ENCODE peak calls at places on chromosomes 12 and 14, in seven cellular contexts. S, F, N, K, P, W and M are unnamed samples.

GRCh38 chr12:27015730-27016076 is 1.5 kb upstream of the TM7SF3 start:
- DNase-seq in S (peak; percentile 55), F (no peak), N (no peak), K (peak; percentile 60), P (no peak), W (peak; percentile 47), M (peak; percentile 21)

GRCh38 chr14:31269599-31270195 is 62.1 kb upstream of the HECTD1 start:
- DNase-seq in S (no peak), F (no peak), N (no peak), K (no peak), P (no peak), W (peak; percentile 23), M (no peak)

GRCh38 chr14:100534528-100535286 is 52.5 kb downstream of the BEGAIN start:
- DNase-seq in S (no peak), F (peak; percentile 18), N (no peak), K (no peak), P (peak; percentile 54), W (no peak), M (no peak)

GRCh38 chr12:98211914-98212695 is 303.3 kb upstream of the TMPO start:
- DNase-seq in S (no peak), F (no peak), N (no peak), K (peak; percentile 29), P (no peak), W (peak; percentile 3), M (no peak)

GRCh38 chr14:68703093-68703492 is 89.8 kb downstream of the ZFP36L1 start:
- DNase-seq in S (no peak), F (peak; percentile 30), N (peak; percentile 68), K (peak; percentile 86), P (no peak), W (peak; percentile 72), M (peak; percentile 79)

GRCh38 chr12:39605501-39605900 is 14.1 kb downstream of the ABCD2 start:
- DNase-seq in S (no peak), F (no peak), N (peak; percentile 54), K (peak; percentile 33), P (no peak), W (no peak), M (peak; percentile 52)

GRCh38 chr12:53044896-53045571 is 4.8 kb upstream of the TNS2 start:
- DNase-seq in S (no peak), F (no peak), N (no peak), K (no peak), P (no peak), W (peak; percentile 40), M (no peak)

GRCh38 chr14:50821471-50822464 is 9.2 kb downstream of the NIN start:
- DNase-seq in S (no peak), F (no peak), N (no peak), K (no peak), P (no peak), W (peak; percentile 53), M (peak; percentile 53)

GRCh38 chr14:97723834-97724770 is 926.9 kb downstream of the VRK1 start:
- DNase-seq in S (no peak), F (no peak), N (no peak), K (no peak), P (no peak), W (no peak), M (no peak)

GRCh38 chr12:72318341-72318740 is 46.2 kb downstream of the TRHDE start:
- DNase-seq in S (no peak), F (no peak), N (no peak), K (no peak), P (no peak), W (no peak), M (no peak)

GRCh38 chr12:46553266-46553665 is 180.7 kb upstream of the SLC38A2 start:
- DNase-seq in S (no peak), F (no peak), N (peak; percentile 81), K (peak; percentile 76), P (no peak), W (peak; percentile 61), M (no peak)

GRCh38 chr14:97329701-97330100 is 532.5 kb downstream of the VRK1 start:
- DNase-seq in S (peak; percentile 10), F (no peak), N (no peak), K (no peak), P (no peak), W (peak; percentile 0), M (no peak)

GRCh38 chr12:52210186-52210924 is 18.5 kb upstream of the KRT80 start:
- DNase-seq in S (no peak), F (no peak), N (no peak), K (peak; percentile 87), P (peak; percentile 83), W (peak; percentile 85), M (peak; percentile 69)

GRCh38 chr12:37541356-37541755 is 775.2 kb upstream of the ALG10B start:
- DNase-seq in S (no peak), F (no peak), N (no peak), K (no peak), P (no peak), W (no peak), M (no peak)

GRCh38 chr14:77904218-77904617 is 104.3 kb downstream of the ADCK1 start:
- DNase-seq in S (no peak), F (no peak), N (no peak), K (no peak), P (no peak), W (no peak), M (no peak)

GRCh38 chr14:104723651-104724406 is at the start of gene ADSS1:
- DNase-seq in S (peak; percentile 46), F (peak; percentile 77), N (no peak), K (peak; percentile 56), P (peak; percentile 91), W (peak; percentile 35), M (peak; percentile 67)

GRCh38 chr14:93965287-93965821 is 11.0 kb downstream of the ASB2 start:
- DNase-seq in S (no peak), F (no peak), N (peak; percentile 91), K (peak; percentile 99), P (no peak), W (peak; percentile 94), M (peak; percentile 69)

GRCh38 chr12:127722651-127723050 is 544.3 kb upstream of the TMEM132C start:
- DNase-seq in S (peak; percentile 29), F (no peak), N (no peak), K (no peak), P (no peak), W (no peak), M (no peak)

GRCh38 chr14:68780358-68781160 is 12.3 kb downstream of the ZFP36L1 start:
- DNase-seq in S (no peak), F (peak; percentile 80), N (no peak), K (peak; percentile 77), P (peak; percentile 88), W (peak; percentile 75), M (no peak)

GRCh38 chr14:50954811-50955372 is 10.6 kb upstream of the PYGL start:
- DNase-seq in S (peak; percentile 34), F (no peak), N (no peak), K (peak; percentile 78), P (no peak), W (peak; percentile 72), M (peak; percentile 59)

GRCh38 chr14:84877061-84877460 is 652.9 kb upstream of the FLRT2 start:
- DNase-seq in S (no peak), F (no peak), N (no peak), K (no peak), P (no peak), W (no peak), M (no peak)

GRCh38 chr12:22658214-22658613 is 33.2 kb downstream of the ETNK1 start:
- DNase-seq in S (no peak), F (no peak), N (peak; percentile 90), K (peak; percentile 84), P (no peak), W (peak; percentile 37), M (peak; percentile 65)